ENCODE peak calls at places on chromosomes 4 and X, in six cellular contexts. S is sigmoid colon, L is Peyer's patch, Z is heart left ventricle, O is HCT116, M is uterus. J is an unnamed sample. For H3K4me1, the result is how much of the 10 kb centered on the place peaks cover.

GRCh38 chr4:1666391-1666790 is 17.7 kb downstream of the FAM53A start:
- DNase-seq in S (no peak), L (no peak), Z (peak), O (no peak), M (no peak), J (no peak)

GRCh38 chrX:56564921-56565861 is 1.8 kb downstream of the UBQLN2 start:
- DNase-seq in S (no peak), L (no peak), Z (no peak), O (no peak), M (no peak), J (no peak)

GRCh38 chr4:169724251-169724650 is 33.5 kb downstream of the HPF1 start:
- DNase-seq in S (no peak), L (no peak), Z (no peak), O (no peak), M (no peak), J (no peak)

GRCh38 chr4:159141193-159141592 is 38.3 kb downstream of the RAPGEF2 start:
- DNase-seq in S (no peak), L (no peak), Z (no peak), O (no peak), M (no peak), J (no peak)

GRCh38 chrX:1281511-1281910 is 12.9 kb downstream of the CSF2RA start:
- DNase-seq in S (no peak), L (no peak), Z (no peak), O (no peak), M (no peak), J (no peak)

GRCh38 chr4:181138116-181138515 is 1105.1 kb upstream of the TENM3 start:
- DNase-seq in S (no peak), L (no peak), Z (no peak), O (no peak), M (no peak), J (no peak)

GRCh38 chr4:186725422-186726149 is 1.9 kb upstream of the FAT1 start:
- DNase-seq in S (peak), L (peak), Z (peak), O (peak), M (peak), J (peak)

GRCh38 chr4:15656038-15656470 is 897 bp upstream of the FBXL5 start:
- DNase-seq in S (no peak), L (no peak), Z (no peak), O (no peak), M (no peak), J (peak)

GRCh38 chrX:13110427-13111324 is 66.3 kb upstream of the FAM9C start:
- DNase-seq in S (peak), L (no peak), Z (no peak), O (peak), M (peak), J (no peak)

GRCh38 chr4:120850048-120850599 is 72.4 kb downstream of the PRDM5 start:
- DNase-seq in S (no peak), L (no peak), Z (no peak), O (no peak), M (no peak), J (no peak)

GRCh38 chr4:40201898-40202297 is 5.1 kb downstream of the RHOH start:
- DNase-seq in S (no peak), L (no peak), Z (no peak), O (no peak), M (no peak), J (no peak)

GRCh38 chr4:40204507-40205258 is 7.9 kb downstream of the RHOH start:
- DNase-seq in S (no peak), L (no peak), Z (no peak), O (no peak), M (no peak), J (no peak)

GRCh38 chr4:40206421-40206820 is 9.6 kb downstream of the RHOH start:
- DNase-seq in S (no peak), L (no peak), Z (no peak), O (no peak), M (no peak), J (no peak)

GRCh38 chr4:40202474-40202873 is 5.6 kb downstream of the RHOH start:
- DNase-seq in S (no peak), L (no peak), Z (no peak), O (no peak), M (no peak), J (no peak)

GRCh38 chr4:40205259-40206198 is 8.7 kb downstream of the RHOH start:
- DNase-seq in S (no peak), L (no peak), Z (no peak), O (no peak), M (no peak), J (no peak)
- TF ChIP-seq POLR2A in S (no peak), L (no peak), Z (no peak), O (no peak), M (no peak), J (no peak)

DNA sequence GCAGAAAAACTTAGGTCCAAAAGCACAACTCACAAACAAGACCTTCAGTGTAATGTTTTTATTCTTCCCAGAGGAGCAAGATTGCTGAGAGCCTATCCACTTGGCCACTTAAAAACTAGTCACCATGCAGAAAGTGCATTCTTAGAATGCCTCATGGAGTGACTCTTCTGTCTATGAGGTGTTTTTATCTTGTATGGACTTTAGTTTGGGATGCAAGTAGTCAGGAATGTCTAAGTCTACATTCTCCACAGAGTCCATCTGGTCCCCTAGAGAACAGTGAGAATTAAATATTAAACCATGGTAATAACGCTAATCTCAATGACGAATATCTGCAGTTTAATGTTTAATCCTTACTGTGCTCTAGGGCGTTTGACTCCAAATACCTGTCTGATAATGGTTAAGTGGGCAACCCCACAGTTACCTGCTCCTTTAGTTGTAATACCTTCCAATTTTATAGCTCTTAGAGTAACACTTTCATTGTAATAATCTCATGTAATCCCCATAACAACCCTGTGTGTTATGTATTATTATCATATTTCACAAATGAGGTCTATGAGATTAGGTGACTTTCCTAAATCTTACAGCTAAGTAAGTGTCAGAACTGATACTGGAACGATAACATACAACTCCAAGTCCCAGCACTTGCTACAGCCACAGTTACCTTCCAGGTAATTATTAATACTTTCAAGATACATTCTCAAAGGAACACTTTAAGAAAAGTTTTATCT is 235.6 kb upstream of the JADE1 start:
- DNase-seq in S (no peak), L (no peak), Z (no peak), O (no peak), M (no peak), J (no peak)
- H3K4me1 ChIP-seq in S (half or more), L (under half), Z (under half), O (under half), M (under half), J (under half)

GRCh38 chr4:182967403-182967802 is 50.2 kb upstream of the DCTD start:
- DNase-seq in S (no peak), L (no peak), Z (no peak), O (no peak), M (no peak), J (no peak)

GRCh38 chr4:182971702-182972101 is 54.5 kb upstream of the DCTD start:
- DNase-seq in S (no peak), L (no peak), Z (no peak), O (no peak), M (no peak), J (no peak)

GRCh38 chr4:182973421-182974340 is 56.5 kb upstream of the DCTD start:
- DNase-seq in S (no peak), L (no peak), Z (no peak), O (no peak), M (no peak), J (no peak)

GRCh38 chr4:182969651-182970279 is 52.6 kb upstream of the DCTD start:
- DNase-seq in S (no peak), L (no peak), Z (no peak), O (no peak), M (no peak), J (no peak)

GRCh38 chr4:182968917-182969650 is 51.9 kb upstream of the DCTD start:
- DNase-seq in S (no peak), L (no peak), Z (no peak), O (no peak), M (no peak), J (no peak)
- TF ChIP-seq POLR2A in S (no peak), L (no peak), Z (no peak), O (no peak), M (no peak), J (no peak)

GRCh38 chr4:118981839-118982381 is 93.3 kb downstream of the SYNPO2 start:
- DNase-seq in S (peak), L (no peak), Z (peak), O (peak), M (peak), J (peak)

GRCh38 chr4:118988635-118988972 is 100.0 kb downstream of the SYNPO2 start:
- DNase-seq in S (no peak), L (no peak), Z (no peak), O (no peak), M (no peak), J (no peak)

GRCh38 chr4:118987959-118988634 is 99.4 kb downstream of the SYNPO2 start:
- DNase-seq in S (no peak), L (no peak), Z (no peak), O (no peak), M (no peak), J (no peak)

GRCh38 chr4:118983293-118983692 is 94.6 kb downstream of the SYNPO2 start:
- DNase-seq in S (no peak), L (no peak), Z (no peak), O (no peak), M (no peak), J (no peak)

DNA sequence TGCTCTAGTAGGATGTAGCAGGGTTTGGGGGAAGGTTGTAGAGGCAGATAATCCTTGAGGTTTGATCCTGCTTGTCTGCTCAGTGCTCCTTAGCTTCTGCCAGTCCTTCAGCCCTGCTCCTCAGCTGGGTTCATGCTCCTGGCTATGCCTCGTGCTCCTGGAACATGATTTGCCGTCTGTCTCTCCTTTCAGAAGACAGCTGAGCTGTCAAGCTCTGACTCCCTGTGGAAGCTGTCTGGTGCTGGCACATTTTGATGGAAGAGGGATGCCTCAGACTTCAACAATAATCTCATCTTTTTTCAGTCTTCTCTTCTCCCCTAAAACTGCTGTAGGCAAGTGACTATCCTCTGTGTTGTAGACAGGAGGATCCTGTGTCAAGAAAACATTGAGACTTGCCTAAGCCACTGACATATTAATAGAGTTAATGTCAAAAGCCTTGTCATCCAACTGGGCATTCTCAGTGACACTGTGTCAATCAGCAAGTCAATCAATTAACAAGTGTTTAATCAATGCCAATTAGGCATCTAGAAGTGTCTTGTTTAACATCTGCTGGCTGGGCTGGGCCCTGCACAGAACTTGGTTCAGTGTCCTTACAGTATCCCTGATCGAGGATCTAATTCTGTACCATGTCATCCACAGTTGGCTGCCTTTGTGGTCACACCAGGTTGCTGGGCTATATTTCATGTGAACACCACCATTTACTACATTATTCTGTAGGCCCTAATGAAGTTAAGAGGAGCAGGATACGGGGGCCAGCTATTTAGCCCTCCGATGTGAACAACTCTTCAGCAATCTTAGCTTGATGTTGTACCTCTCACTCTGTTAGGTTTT is 96.7 kb downstream of the SYNPO2 start:
- DNase-seq in S (no peak), L (no peak), Z (no peak), O (no peak), M (no peak), J (peak)
- H3K4me1 ChIP-seq in S (half or more), L (under half), Z (under half), O (under half), M (under half), J (half or more)

J was measured in gastrocnemius medialis.